ENCODE peak calls at places on chromosomes 12 and 14, in five cellular contexts. One of them, this sample, is unnamed.

GRCh38 chr14:74042296-74042695 is 23.1 kb downstream of the BBOF1 start:
- DNase-seq in GM12878: no peak
- DNase-seq in HepG2: no peak
- DNase-seq in HCT116: no peak
- DNase-seq in H1: no peak
- DNase-seq in this sample: no peak

GRCh38 chr14:64792871-64793560 is 86.7 kb downstream of the SPTB start:
- DNase-seq in GM12878: no peak
- DNase-seq in HCT116: no peak
- DNase-seq in H1: no peak
- DNase-seq in HepG2: no peak
- DNase-seq in this sample: no peak

GRCh38 chr12:51911788-51912711 is 4.7 kb downstream of the ACVRL1 start:
- DNase-seq in GM12878: no peak
- DNase-seq in H1: no peak
- DNase-seq in HepG2: no peak
- DNase-seq in HCT116: no peak
- DNase-seq in this sample: no peak

GRCh38 chr14:55610717-55611370 is 30.8 kb downstream of the KTN1 start:
- DNase-seq in GM12878: no peak
- DNase-seq in HCT116: no peak
- DNase-seq in H1: no peak
- DNase-seq in HepG2: no peak
- DNase-seq in this sample: no peak

GRCh38 chr12:91695964-91696363 is 449.7 kb downstream of the BTG1 start:
- DNase-seq in HCT116: no peak
- DNase-seq in GM12878: no peak
- DNase-seq in H1: no peak
- DNase-seq in HepG2: no peak
- DNase-seq in this sample: no peak

GRCh38 chr12:62861157-62861535 is 73.8 kb downstream of the PPM1H start:
- DNase-seq in HCT116: no peak
- DNase-seq in HepG2: no peak
- DNase-seq in H1: no peak
- DNase-seq in GM12878: no peak
- DNase-seq in this sample: no peak

GRCh38 chr14:36383674-36384421 is 63.4 kb upstream of the MBIP start:
- DNase-seq in HepG2: no peak
- DNase-seq in GM12878: no peak
- DNase-seq in HCT116: no peak
- DNase-seq in H1: no peak
- DNase-seq in this sample: no peak

GRCh38 chr14:89672636-89673279 is 255.7 kb upstream of the FOXN3 start:
- DNase-seq in H1: no peak
- DNase-seq in GM12878: no peak
- DNase-seq in HepG2: peak
- DNase-seq in HCT116: no peak
- DNase-seq in this sample: no peak

GRCh38 chr12:103928736-103929050 is 1.5 kb upstream of the HSP90B1 start:
- DNase-seq in H1: no peak
- DNase-seq in HCT116: no peak
- DNase-seq in HepG2: no peak
- DNase-seq in GM12878: peak
- DNase-seq in this sample: no peak

GRCh38 chr14:104320611-104321086 is 182.3 kb downstream of the KIF26A start:
- DNase-seq in H1: no peak
- DNase-seq in HCT116: no peak
- DNase-seq in GM12878: no peak
- DNase-seq in HepG2: no peak
- DNase-seq in this sample: no peak

GRCh38 chr14:92481811-92482559 is 31.6 kb upstream of the RIN3 start:
- DNase-seq in H1: no peak
- DNase-seq in HCT116: no peak
- DNase-seq in HepG2: no peak
- DNase-seq in GM12878: no peak
- DNase-seq in this sample: no peak

GRCh38 chr14:56555921-56556570 is 23.6 kb upstream of the TMEM260 start:
- DNase-seq in H1: no peak
- DNase-seq in HepG2: peak
- DNase-seq in HCT116: peak
- DNase-seq in GM12878: no peak
- DNase-seq in this sample: peak

GRCh38 chr14:60622920-60623263 is 26.4 kb downstream of the SIX1 start:
- DNase-seq in GM12878: no peak
- DNase-seq in HCT116: no peak
- DNase-seq in H1: no peak
- DNase-seq in HepG2: no peak
- DNase-seq in this sample: no peak

GRCh38 chr12:46944104-46944503 is 118.3 kb upstream of the SLC38A4 start:
- DNase-seq in HCT116: peak
- DNase-seq in GM12878: no peak
- DNase-seq in HepG2: no peak
- DNase-seq in H1: no peak
- DNase-seq in this sample: no peak

GRCh38 chr14:29521526-29522137 is 406.0 kb downstream of the PRKD1 start:
- DNase-seq in GM12878: no peak
- DNase-seq in HCT116: no peak
- DNase-seq in HepG2: no peak
- DNase-seq in H1: peak
- DNase-seq in this sample: no peak

GRCh38 chr14:40464531-40464930 is 1032.3 kb upstream of the FBXO33 start:
- DNase-seq in H1: no peak
- DNase-seq in HepG2: no peak
- DNase-seq in HCT116: no peak
- DNase-seq in GM12878: no peak
- DNase-seq in this sample: no peak

GRCh38 chr12:75623631-75624118 is 112.3 kb upstream of the KRR1 start:
- DNase-seq in HCT116: peak
- DNase-seq in GM12878: no peak
- DNase-seq in H1: no peak
- DNase-seq in HepG2: peak
- DNase-seq in this sample: peak

GRCh38 chr12:79434561-79434960 is 256.2 kb downstream of the PAWR start:
- DNase-seq in HCT116: no peak
- DNase-seq in H1: no peak
- DNase-seq in GM12878: no peak
- DNase-seq in HepG2: no peak
- DNase-seq in this sample: no peak

GRCh38 chr12:79438480-79439178 is 252.1 kb downstream of the PAWR start:
- DNase-seq in GM12878: no peak
- DNase-seq in HCT116: no peak
- DNase-seq in HepG2: no peak
- DNase-seq in H1: no peak
- DNase-seq in this sample: no peak

GRCh38 chr12:79433465-79434072 is 257.2 kb downstream of the PAWR start:
- DNase-seq in HepG2: no peak
- DNase-seq in GM12878: no peak
- DNase-seq in HCT116: no peak
- DNase-seq in H1: no peak
- DNase-seq in this sample: no peak

GRCh38 chr12:79439179-79439825 is 251.5 kb downstream of the PAWR start:
- DNase-seq in HCT116: no peak
- DNase-seq in GM12878: no peak
- DNase-seq in H1: no peak
- DNase-seq in HepG2: no peak
- DNase-seq in this sample: no peak

GRCh38 chr12:79435742-79436141 is 255.0 kb downstream of the PAWR start:
- DNase-seq in HCT116: no peak
- DNase-seq in GM12878: no peak
- DNase-seq in H1: no peak
- DNase-seq in HepG2: no peak
- DNase-seq in this sample: no peak
- TF ChIP-seq JUND in HCT116: no peak
- TF ChIP-seq JUND in GM12878: no peak
- TF ChIP-seq JUND in H1: no peak
- TF ChIP-seq JUND in HepG2: no peak
- TF ChIP-seq JUND in this sample: no peak

DNA sequence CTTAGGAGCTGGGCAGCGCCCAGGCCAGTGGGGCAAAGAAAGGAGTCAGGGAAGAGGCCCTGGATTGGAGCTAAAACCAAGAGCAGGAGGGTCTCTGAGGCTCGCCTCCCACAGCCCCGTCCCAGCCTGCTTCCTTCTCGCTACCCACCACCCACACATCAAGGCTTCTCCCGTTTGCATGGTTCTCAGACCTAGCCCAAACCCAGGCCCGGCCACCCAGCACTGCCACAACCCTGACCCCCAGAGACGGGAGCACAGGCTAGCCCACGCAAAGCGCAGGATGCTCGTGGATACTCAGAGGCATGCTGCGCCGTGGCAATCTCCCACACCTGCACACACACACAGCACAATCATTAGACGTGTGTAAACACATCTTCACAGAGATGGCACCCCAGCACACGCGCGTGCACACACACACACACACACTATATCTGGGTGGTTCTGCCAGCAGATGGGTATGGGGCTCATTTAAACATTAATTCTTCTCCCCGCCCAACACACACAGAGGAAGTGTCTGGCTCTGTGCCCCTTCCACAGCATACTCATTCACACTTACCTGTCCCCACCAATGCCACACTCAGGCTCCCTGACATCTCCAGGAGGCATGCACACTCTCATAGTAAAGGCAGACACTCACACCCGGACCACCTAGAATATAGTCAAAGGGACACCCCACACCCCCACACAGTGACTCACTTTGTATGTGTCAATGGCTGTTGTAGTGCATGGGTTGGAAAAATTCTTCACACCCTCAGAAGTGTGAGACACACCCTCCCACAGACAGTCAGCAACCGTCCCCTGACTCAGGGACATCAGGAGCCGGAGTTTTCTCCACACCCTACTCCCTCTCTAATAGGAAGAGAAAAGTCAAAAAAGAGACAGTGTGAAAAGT is 1.1 kb downstream of the CARMIL3 start:
- DNase-seq in HCT116: no peak
- DNase-seq in H1: no peak
- DNase-seq in HepG2: no peak
- DNase-seq in GM12878: no peak
- DNase-seq in this sample: no peak
- TF ChIP-seq JUND in HCT116: no peak
- TF ChIP-seq JUND in H1: no peak
- TF ChIP-seq JUND in HepG2: peak
- TF ChIP-seq JUND in GM12878: no peak
- TF ChIP-seq JUND in this sample: no peak

GRCh38 chr14:100666403-100666802 is 60.3 kb upstream of the DLK1 start:
- DNase-seq in GM12878: no peak
- DNase-seq in H1: no peak
- DNase-seq in HCT116: no peak
- DNase-seq in HepG2: no peak
- DNase-seq in this sample: no peak
- TF ChIP-seq JUND in GM12878: no peak
- TF ChIP-seq JUND in H1: no peak
- TF ChIP-seq JUND in HCT116: no peak
- TF ChIP-seq JUND in HepG2: no peak
- TF ChIP-seq JUND in this sample: no peak

GRCh38 chr12:49842519-49843352 is at the start of gene BCDIN3D:
- DNase-seq in HepG2: peak
- DNase-seq in H1: no peak
- DNase-seq in GM12878: peak
- DNase-seq in HCT116: peak
- DNase-seq in this sample: peak

GRCh38 chr12:49843871-49844437 is 1.0 kb upstream of the BCDIN3D start:
- DNase-seq in GM12878: no peak
- DNase-seq in HepG2: no peak
- DNase-seq in HCT116: no peak
- DNase-seq in H1: no peak
- DNase-seq in this sample: no peak

GRCh38 chr12:49843411-49843810 is 505 bp upstream of the BCDIN3D start:
- DNase-seq in H1: no peak
- DNase-seq in HepG2: no peak
- DNase-seq in HCT116: no peak
- DNase-seq in GM12878: no peak
- DNase-seq in this sample: no peak

GRCh38 chr12:49838973-49839633 is 3.8 kb downstream of the BCDIN3D start:
- DNase-seq in HCT116: peak
- DNase-seq in H1: no peak
- DNase-seq in GM12878: no peak
- DNase-seq in HepG2: peak
- DNase-seq in this sample: peak
- TF ChIP-seq JUND in HCT116: no peak
- TF ChIP-seq JUND in H1: no peak
- TF ChIP-seq JUND in GM12878: no peak
- TF ChIP-seq JUND in HepG2: no peak
- TF ChIP-seq JUND in this sample: no peak

This sample was measured in T47D.